ENCODE peak calls at places on chromosomes 6 and 20, in five cellular contexts. Q is tibial nerve, Y is NCI-H774, Z is omental fat pad, K is ELF-1. O is an unnamed sample.

GRCh38 chr20:57087102-57087501 is 179.3 kb downstream of the BMP7 start:
- DNase-seq in K (peak), Y (peak), Q (no peak), Z (no peak), O (no peak)

GRCh38 chr20:4811661-4812181 is 90.0 kb downstream of the PRND start:
- DNase-seq in Y (no peak), Q (peak), Z (no peak), K (no peak), O (no peak)

GRCh38 chr6:12010635-12011275 is 1.4 kb upstream of the HIVEP1 start:
- DNase-seq in Y (peak), K (peak), Q (peak), Z (no peak), O (peak)

GRCh38 chr6:142378138-142378875 is 76.5 kb downstream of the ADGRG6 start:
- DNase-seq in Z (no peak), K (peak), Q (no peak), Y (no peak), O (peak)

GRCh38 chr6:40334496-40334895 is 252.7 kb downstream of the LRFN2 start:
- DNase-seq in Q (no peak), K (peak), Z (no peak), Y (no peak), O (no peak)

GRCh38 chr6:145372671-145373123 is 362.6 kb downstream of the EPM2A start:
- DNase-seq in Z (no peak), Y (no peak), K (peak), Q (no peak), O (no peak)

GRCh38 chr6:12849420-12850200 is 133.0 kb downstream of the PHACTR1 start:
- DNase-seq in Z (no peak), Y (no peak), K (no peak), Q (no peak), O (no peak)

GRCh38 chr6:124793406-124793805 is 168.8 kb upstream of the RNF217 start:
- DNase-seq in Y (no peak), Q (no peak), K (no peak), Z (no peak), O (no peak)

GRCh38 chr6:143515766-143516355 is 4.3 kb upstream of the FUCA2 start:
- DNase-seq in Y (no peak), Q (no peak), Z (no peak), K (no peak), O (no peak)

GRCh38 chr6:109513571-109514071 is 30.6 kb upstream of the ZBTB24 start:
- DNase-seq in Y (no peak), K (no peak), Q (no peak), Z (no peak), O (no peak)

GRCh38 chr20:34401741-34402455 is 38.8 kb downstream of the ITCH start:
- DNase-seq in Z (no peak), Y (no peak), K (no peak), Q (no peak), O (no peak)

GRCh38 chr6:125789167-125789566 is 1.6 kb upstream of the NCOA7 start:
- DNase-seq in Q (peak), Z (no peak), K (no peak), Y (no peak), O (no peak)

GRCh38 chr6:116568111-116568510 is 3.2 kb upstream of the RWDD1 start:
- DNase-seq in K (no peak), Q (no peak), Z (no peak), Y (no peak), O (no peak)

GRCh38 chr20:41048475-41049242 is 20.0 kb downstream of the TOP1 start:
- DNase-seq in Y (no peak), Z (no peak), Q (no peak), K (peak), O (no peak)

GRCh38 chr6:163744256-163744925 is 329.9 kb downstream of the QKI start:
- DNase-seq in Y (no peak), K (no peak), Z (no peak), Q (no peak), O (no peak)

GRCh38 chr6:100464910-100465700 is at the start of gene SIM1:
- DNase-seq in K (peak), Z (no peak), Q (no peak), Y (peak), O (no peak)

O was measured in NCI-H1105.